ENCODE peak calls at places on chromosomes 5 and 9, in five cellular contexts. P, U, F, K and M are unnamed samples.

GRCh38 chr5:39494099-39494498 is 69.3 kb upstream of the DAB2 start:
- DNase-seq in F (no peak), U (no peak), K (no peak), P (no peak), M (no peak)

GRCh38 chr9:86626802-86627201 is 272.6 kb upstream of the TUT7 start:
- DNase-seq in P (no peak), U (peak), K (no peak), F (no peak), M (no peak)

GRCh38 chr9:108933231-108933630 is 693 bp downstream of the ELP1 start:
- DNase-seq in U (no peak), F (no peak), K (no peak), P (no peak), M (no peak)

GRCh38 chr5:15133456-15133965 is 261.9 kb upstream of the ANKH start:
- DNase-seq in F (no peak), P (no peak), U (no peak), K (no peak), M (no peak)

GRCh38 chr9:135136481-135136880 is 49.0 kb downstream of the OLFM1 start:
- DNase-seq in F (no peak), P (peak), K (no peak), U (no peak), M (no peak)

GRCh38 chr5:91383956-91384300 is 811 bp upstream of the ARRDC3 start:
- DNase-seq in U (peak), F (no peak), P (no peak), K (peak), M (no peak)

GRCh38 chr9:36263662-36264061 is 5.4 kb upstream of the GNE start:
- DNase-seq in K (no peak), F (no peak), P (no peak), U (no peak), M (no peak)

GRCh38 chr5:73496984-73497457 is 1.2 kb upstream of the BTF3 start:
- DNase-seq in P (peak), U (peak), K (no peak), F (peak), M (peak)

GRCh38 chr9:74496819-74497749 is at the start of gene RORB:
- DNase-seq in K (no peak), F (peak), U (no peak), P (peak), M (peak)

GRCh38 chr5:1429066-1429465 is 16.2 kb downstream of the SLC6A3 start:
- DNase-seq in U (no peak), K (no peak), P (no peak), F (no peak), M (no peak)

GRCh38 chr9:6924149-6924548 is 166.4 kb downstream of the KDM4C start:
- DNase-seq in U (no peak), P (no peak), K (no peak), F (no peak), M (no peak)

GRCh38 chr9:131738293-131738692 is 1.6 kb downstream of the RAPGEF1 start:
- DNase-seq in F (no peak), U (no peak), K (no peak), P (no peak), M (no peak)

GRCh38 chr9:131737426-131737825 is 2.5 kb downstream of the RAPGEF1 start:
- DNase-seq in K (no peak), F (no peak), P (no peak), U (no peak), M (no peak)

GRCh38 chr9:131739988-131740648 is at the start of gene RAPGEF1:
- DNase-seq in F (peak), P (peak), K (no peak), U (no peak), M (peak)

GRCh38 chr9:131739192-131739961 is 499 bp downstream of the RAPGEF1 start:
- DNase-seq in F (peak), K (no peak), U (no peak), P (peak), M (peak)

DNA sequence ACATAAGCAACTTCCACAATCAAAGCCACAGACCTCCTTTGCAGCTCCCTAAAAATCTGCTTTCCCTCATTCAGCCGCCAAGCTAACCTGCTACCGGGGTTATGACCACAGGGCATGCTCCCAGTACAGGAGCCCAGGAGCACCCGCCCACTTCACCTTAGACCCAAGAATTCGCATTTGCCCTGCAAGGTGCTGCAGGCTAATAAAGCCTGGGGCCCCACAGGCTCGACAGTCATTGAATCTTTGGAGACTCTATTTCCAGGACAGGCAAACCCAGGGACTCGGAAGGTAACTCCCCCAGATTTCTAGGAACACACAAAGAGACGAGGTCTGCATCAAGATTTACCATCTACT is 1.1 kb downstream of the RAPGEF1 start:
- DNase-seq in K (no peak), F (no peak), P (no peak), U (no peak), M (no peak)
- TF ChIP-seq FOXM1 in K (no peak), F (no peak), P (no peak), U (no peak), M (no peak)

GRCh38 chr9:112312139-112312538 is 21.3 kb downstream of the PTBP3 start:
- DNase-seq in P (no peak), U (no peak), F (no peak), K (no peak), M (no peak)

GRCh38 chr9:112310826-112311225 is 22.6 kb downstream of the PTBP3 start:
- DNase-seq in F (no peak), K (no peak), U (no peak), P (no peak), M (no peak)

GRCh38 chr9:112311497-112311896 is 21.9 kb downstream of the PTBP3 start:
- DNase-seq in F (no peak), U (no peak), K (no peak), P (no peak), M (no peak)

DNA sequence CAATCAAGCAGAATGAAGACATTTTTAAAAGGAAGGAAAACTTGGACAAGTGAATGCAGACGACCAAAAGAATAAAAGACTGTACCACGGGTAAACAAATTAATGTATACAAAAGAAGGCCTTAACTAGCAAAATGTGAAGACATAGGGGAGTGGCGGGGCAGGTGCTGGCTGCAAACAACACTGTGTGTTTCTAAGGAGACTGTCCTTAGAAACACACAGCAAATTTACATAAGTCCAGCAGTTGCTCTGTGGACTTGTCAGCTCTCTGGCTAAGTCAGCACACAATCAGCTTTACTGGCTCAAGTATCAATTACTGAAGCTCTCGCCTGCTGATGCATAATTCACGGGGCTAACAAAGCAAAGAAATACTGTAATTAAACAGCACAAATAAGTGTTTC is 24.8 kb downstream of the PTBP3 start:
- DNase-seq in P (no peak), U (peak), K (no peak), F (no peak), M (peak)
- TF ChIP-seq FOXM1 in P (no peak), U (no peak), K (no peak), F (no peak), M (no peak)

DNA sequence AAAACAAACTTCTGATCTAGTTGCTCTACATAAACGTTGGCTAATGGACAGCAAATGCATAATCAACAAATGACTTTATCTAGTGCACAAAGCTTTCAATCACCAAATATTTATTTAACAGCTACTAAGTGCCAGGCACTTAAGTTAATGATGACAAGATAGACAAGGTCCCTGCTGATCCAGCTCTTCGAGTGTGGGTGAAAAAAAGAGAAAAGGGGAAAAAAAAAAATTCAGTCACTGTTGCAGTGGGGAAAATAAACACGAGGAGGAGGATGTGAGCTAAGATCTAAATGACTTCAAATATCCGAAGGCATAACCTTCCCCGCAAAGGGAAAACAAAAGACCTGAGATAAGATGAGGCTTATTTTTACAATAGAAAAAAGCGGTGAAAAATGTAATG is 9.6 kb downstream of the PSIP1 start:
- DNase-seq in F (no peak), U (no peak), K (no peak), P (no peak), M (no peak)
- TF ChIP-seq FOXM1 in F (no peak), U (no peak), K (no peak), P (no peak), M (no peak)

GRCh38 chr9:70120834-70121510 is 77.3 kb downstream of the MAMDC2 start:
- DNase-seq in U (no peak), P (peak), K (no peak), F (no peak), M (no peak)
- TF ChIP-seq FOXM1 in U (no peak), P (peak), K (no peak), F (no peak), M (no peak)

GRCh38 chr9:17744786-17745185 is 165.9 kb downstream of the SH3GL2 start:
- DNase-seq in F (no peak), U (no peak), K (no peak), P (no peak), M (peak)
- TF ChIP-seq FOXM1 in F (no peak), U (no peak), K (no peak), P (no peak), M (no peak)

DNA sequence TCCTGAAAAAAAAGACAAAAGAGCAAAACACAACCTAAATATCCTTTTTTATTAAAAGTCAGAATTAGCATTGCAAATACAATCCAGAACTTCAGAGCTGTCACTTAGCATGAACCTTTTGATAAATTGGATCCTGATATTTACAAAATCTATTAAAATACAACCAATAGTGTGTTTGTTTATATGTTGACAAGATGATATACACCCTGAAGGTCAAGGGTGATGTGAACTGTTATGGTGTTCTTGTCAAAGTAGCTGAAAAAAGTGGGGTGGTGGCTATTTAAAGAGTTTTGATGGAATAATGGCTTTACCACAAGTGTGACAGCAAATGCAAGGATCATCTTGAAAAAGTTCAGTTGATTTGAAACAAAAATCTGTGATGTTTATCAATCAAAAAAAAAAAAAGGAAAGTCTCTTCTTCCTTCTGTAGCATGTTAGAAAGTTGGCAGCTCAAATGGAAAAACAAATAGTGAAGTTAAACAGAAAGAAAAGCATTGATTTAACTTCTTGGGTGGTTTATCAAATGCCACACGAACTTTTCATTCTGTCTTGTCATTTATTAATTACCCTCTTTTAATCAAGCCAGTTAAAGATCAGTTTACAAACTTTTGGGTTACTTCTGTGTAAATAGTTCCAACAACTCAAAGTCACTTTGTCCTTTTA is 44.5 kb downstream of the PRDM6 start:
- DNase-seq in U (no peak), P (no peak), K (no peak), F (no peak), M (no peak)
- TF ChIP-seq FOXM1 in U (no peak), P (no peak), K (no peak), F (no peak), M (no peak)

GRCh38 chr9:114097613-114098020 is 1.5 kb downstream of the KIF12 start:
- DNase-seq in F (no peak), U (no peak), K (no peak), P (peak), M (no peak)

GRCh38 chr9:114096041-114096511 is 3.0 kb downstream of the KIF12 start:
- DNase-seq in K (no peak), F (peak), U (no peak), P (no peak), M (peak)

GRCh38 chr9:114098021-114098659 is 952 bp downstream of the KIF12 start:
- DNase-seq in F (peak), U (no peak), K (no peak), P (peak), M (peak)

GRCh38 chr9:114098660-114099522 is at the start of gene KIF12:
- DNase-seq in K (no peak), F (peak), U (peak), P (peak), M (peak)

GRCh38 chr9:114096866-114097612 is 2.1 kb downstream of the KIF12 start:
- DNase-seq in U (no peak), P (no peak), K (no peak), F (no peak), M (no peak)
- TF ChIP-seq FOXM1 in U (no peak), P (no peak), K (no peak), F (no peak), M (no peak)

GRCh38 chr5:50744761-50745160 is 78.3 kb downstream of the PARP8 start:
- DNase-seq in F (no peak), K (peak), U (no peak), P (no peak), M (no peak)
- TF ChIP-seq FOXM1 in F (no peak), K (no peak), U (no peak), P (no peak), M (no peak)

DNA sequence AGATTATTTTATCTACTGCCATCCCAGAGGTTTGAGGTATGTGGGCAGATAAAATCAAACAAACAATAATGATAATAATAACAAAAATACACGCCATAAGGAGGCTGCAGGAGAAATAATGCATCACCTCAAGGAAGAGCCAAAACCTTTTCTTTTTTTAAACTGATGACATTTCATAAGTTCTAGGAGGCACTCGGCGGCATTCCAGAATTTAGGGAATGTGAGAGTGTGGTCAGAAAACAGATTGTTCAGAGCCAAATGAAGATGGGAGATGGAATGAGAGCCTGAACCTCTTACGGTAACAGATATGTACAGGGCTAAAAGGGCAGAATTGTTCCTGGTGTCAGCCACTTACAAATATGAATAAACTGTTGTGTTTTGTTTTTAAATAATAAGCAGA is 615.0 kb upstream of the CHD1 start:
- DNase-seq in K (no peak), F (no peak), P (no peak), U (no peak), M (no peak)
- TF ChIP-seq FOXM1 in K (no peak), F (no peak), P (no peak), U (no peak), M (no peak)

DNA sequence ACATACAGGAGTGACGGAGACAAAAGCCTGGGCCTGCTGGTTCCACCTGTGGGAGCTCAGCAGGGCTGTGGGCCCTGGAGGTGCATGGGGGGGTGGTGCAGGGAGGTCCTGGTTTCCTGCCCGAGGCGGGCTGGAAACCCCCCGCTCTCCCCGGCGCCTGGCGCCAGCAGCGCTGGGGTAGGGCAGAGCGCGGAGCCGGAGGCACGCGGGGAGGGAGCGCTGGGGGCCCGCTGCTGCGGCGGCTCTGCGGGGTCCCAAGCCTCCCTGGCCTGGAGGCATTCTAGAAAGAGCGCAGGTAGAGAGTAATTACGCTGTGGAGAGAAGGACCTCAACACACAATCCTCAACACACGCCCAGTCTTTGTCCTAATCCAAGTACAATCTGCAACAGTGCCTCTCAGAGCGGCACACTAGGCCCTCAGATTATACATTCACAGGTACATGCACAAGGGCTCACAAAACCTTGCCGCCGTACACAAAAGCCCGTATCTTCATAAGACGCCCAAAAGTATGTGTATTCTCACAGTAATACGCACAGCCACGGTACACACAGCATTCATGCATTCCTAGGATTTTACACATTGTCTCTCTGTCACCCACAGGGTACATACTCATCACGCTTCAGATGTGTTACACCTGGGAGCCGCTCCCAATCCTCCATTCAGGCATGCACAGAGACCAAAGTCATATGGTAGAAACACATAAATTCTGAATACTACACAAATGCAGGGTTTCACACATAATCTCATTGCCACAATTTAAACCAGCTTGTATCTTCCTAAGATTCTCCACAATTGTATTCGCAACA is 2.1 kb upstream of the HAND1 start:
- DNase-seq in F (no peak), U (no peak), K (no peak), P (no peak), M (no peak)
- TF ChIP-seq FOXM1 in F (no peak), U (no peak), K (no peak), P (no peak), M (no peak)